ENCODE peak calls at places on chromosomes 2 and 18, in eight cellular contexts. B is stomach, X is tibial nerve, A is Caco-2, G is OCI-LY7, P is GM23248, E is prostate gland, R is heart left ventricle. I is an unnamed sample.

GRCh38 chr2:117979911-117980341 is 33.9 kb downstream of the CCDC93 start:
- DNase-seq in B (no peak), X (no peak), A (no peak), G (no peak), P (peak; percentile 63), E (no peak), R (no peak), I (no peak)

GRCh38 chr2:16246911-16247310 is 306.6 kb downstream of the MYCN start:
- DNase-seq in B (no peak), X (no peak), A (no peak), G (no peak), P (no peak), E (no peak), R (no peak), I (no peak)

GRCh38 chr2:42298132-42298531 is 62.9 kb downstream of the COX7A2L start:
- DNase-seq in B (no peak), X (no peak), A (no peak), G (no peak), P (peak; percentile 26), E (no peak), R (no peak), I (no peak)

GRCh38 chr18:58201728-58202405 is 157.8 kb downstream of the NEDD4L start:
- DNase-seq in B (no peak), X (no peak), A (no peak), G (no peak), P (no peak), E (no peak), R (no peak), I (no peak)

GRCh38 chr2:82650038-82650437 is 1809.0 kb downstream of the SUCLG1 start:
- DNase-seq in B (no peak), X (no peak), A (no peak), G (no peak), P (peak; percentile 0), E (no peak), R (no peak), I (no peak)

GRCh38 chr2:67566958-67567635 is 170.0 kb downstream of the ETAA1 start:
- DNase-seq in B (no peak), X (no peak), A (no peak), G (no peak), P (peak; percentile 66), E (no peak), R (no peak), I (no peak)

GRCh38 chr2:236715077-236715476 is 145.5 kb downstream of the ACKR3 start:
- DNase-seq in B (no peak), X (peak; percentile 37), A (no peak), G (no peak), P (no peak), E (no peak), R (no peak), I (no peak)

GRCh38 chr2:33214436-33214835 is 262.0 kb upstream of the RASGRP3 start:
- DNase-seq in B (peak; percentile 74), X (no peak), A (peak; percentile 66), G (no peak), P (no peak), E (no peak), R (peak; percentile 43), I (no peak)

GRCh38 chr2:197137826-197138480 is 172.6 kb downstream of the ANKRD44 start:
- DNase-seq in B (no peak), X (no peak), A (no peak), G (no peak), P (peak; percentile 11), E (no peak), R (no peak), I (no peak)

GRCh38 chr2:155708052-155708451 is 624.5 kb downstream of the NR4A2 start:
- DNase-seq in B (no peak), X (no peak), A (peak; percentile 13), G (no peak), P (no peak), E (no peak), R (no peak), I (no peak)
- H3K4me1 ChIP-seq in B (no peaks in the 10 kb centered on the region), X (no peaks in the 10 kb centered on the region), A (no peaks in the 10 kb centered on the region), G (no peaks in the 10 kb centered on the region), P (no peaks in the 10 kb centered on the region), E (no peaks in the 10 kb centered on the region), R (no peaks in the 10 kb centered on the region), I (no peaks in the 10 kb centered on the region)

GRCh38 chr2:128037624-128038023 is 9.8 kb upstream of the SAP130 start:
- DNase-seq in B (no peak), X (no peak), A (no peak), G (peak; percentile 12), P (no peak), E (no peak), R (no peak), I (no peak)

GRCh38 chr2:128043041-128043440 is 15.2 kb upstream of the SAP130 start:
- DNase-seq in B (no peak), X (no peak), A (no peak), G (no peak), P (no peak), E (no peak), R (no peak), I (no peak)

GRCh38 chr2:128040166-128040771 is 12.4 kb upstream of the SAP130 start:
- DNase-seq in B (no peak), X (no peak), A (no peak), G (no peak), P (no peak), E (no peak), R (no peak), I (no peak)

GRCh38 chr2:128039535-128039934 is 11.7 kb upstream of the SAP130 start:
- DNase-seq in B (no peak), X (no peak), A (no peak), G (no peak), P (no peak), E (no peak), R (no peak), I (no peak)

DNA sequence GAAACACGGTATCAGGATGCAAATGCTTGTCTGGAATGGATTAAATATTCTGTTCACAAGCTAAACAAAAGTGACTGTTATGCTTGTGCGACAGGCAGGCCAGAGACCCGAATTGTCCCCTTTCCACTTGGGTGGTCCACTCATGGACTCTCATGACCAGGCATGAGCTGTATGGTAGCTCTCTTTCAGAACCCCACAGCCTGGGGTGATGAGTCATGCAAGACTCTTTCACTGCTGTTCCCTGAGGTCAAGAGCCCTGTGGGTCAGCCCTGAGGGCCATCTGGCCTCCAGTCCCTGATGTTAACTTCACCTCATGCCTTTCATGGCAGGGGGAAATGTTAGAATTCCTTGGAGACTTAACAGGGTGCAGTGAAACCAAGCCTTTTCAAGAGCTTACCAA is 13.7 kb upstream of the SAP130 start:
- DNase-seq in B (no peak), X (no peak), A (no peak), G (no peak), P (no peak), E (no peak), R (no peak), I (no peak)
- H3K9me3 ChIP-seq in B (peaks cover 34% of the 10 kb centered on the region), X (peaks cover 41% of the 10 kb centered on the region), A (peaks cover 41% of the 10 kb centered on the region), G (peaks cover 12% of the 10 kb centered on the region), P (no peaks in the 10 kb centered on the region), E (no peaks in the 10 kb centered on the region), R (no peaks in the 10 kb centered on the region), I (peaks cover 32% of the 10 kb centered on the region)

GRCh38 chr2:99480390-99480789 is 9.4 kb downstream of the REV1 start:
- DNase-seq in B (no peak), X (no peak), A (no peak), G (no peak), P (peak; percentile 9), E (no peak), R (no peak), I (no peak)

GRCh38 chr2:99476629-99477028 is 13.2 kb downstream of the REV1 start:
- DNase-seq in B (no peak), X (no peak), A (no peak), G (no peak), P (no peak), E (no peak), R (no peak), I (no peak)

GRCh38 chr2:99481527-99481926 is 8.3 kb downstream of the REV1 start:
- DNase-seq in B (no peak), X (no peak), A (no peak), G (no peak), P (no peak), E (no peak), R (no peak), I (no peak)

GRCh38 chr2:99477054-99477453 is 12.8 kb downstream of the REV1 start:
- DNase-seq in B (no peak), X (no peak), A (no peak), G (no peak), P (no peak), E (no peak), R (no peak), I (no peak)

GRCh38 chr2:99478632-99479031 is 11.2 kb downstream of the REV1 start:
- DNase-seq in B (no peak), X (no peak), A (no peak), G (no peak), P (no peak), E (no peak), R (no peak), I (no peak)
- H3K4me1 ChIP-seq in B (peaks cover 27% of the 10 kb centered on the region), X (peaks cover 5% of the 10 kb centered on the region), A (peaks cover 14% of the 10 kb centered on the region), G (peaks cover 13% of the 10 kb centered on the region), P (peaks cover 9% of the 10 kb centered on the region), E (peaks cover 9% of the 10 kb centered on the region), R (peaks cover 68% of the 10 kb centered on the region), I (peaks cover 23% of the 10 kb centered on the region)

GRCh38 chr18:79135924-79136323 is 66.7 kb downstream of the ATP9B start:
- DNase-seq in B (no peak), X (no peak), A (no peak), G (no peak), P (no peak), E (no peak), R (no peak), I (no peak)

GRCh38 chr18:79129120-79129519 is 59.9 kb downstream of the ATP9B start:
- DNase-seq in B (no peak), X (no peak), A (no peak), G (no peak), P (no peak), E (no peak), R (no peak), I (no peak)

GRCh38 chr18:79136742-79137141 is 67.5 kb downstream of the ATP9B start:
- DNase-seq in B (no peak), X (no peak), A (no peak), G (no peak), P (no peak), E (no peak), R (no peak), I (no peak)

GRCh38 chr18:79139206-79139605 is 70.0 kb downstream of the ATP9B start:
- DNase-seq in B (no peak), X (no peak), A (no peak), G (peak; percentile 7), P (no peak), E (no peak), R (no peak), I (no peak)

GRCh38 chr18:79133724-79134123 is 64.5 kb downstream of the ATP9B start:
- DNase-seq in B (no peak), X (no peak), A (no peak), G (no peak), P (no peak), E (no peak), R (peak; percentile 12), I (no peak)
- H3K9me3 ChIP-seq in B (no peaks in the 10 kb centered on the region), X (no peaks in the 10 kb centered on the region), A (no peaks in the 10 kb centered on the region), G (no peaks in the 10 kb centered on the region), P (no peaks in the 10 kb centered on the region), E (no peaks in the 10 kb centered on the region), R (no peaks in the 10 kb centered on the region), I (no peaks in the 10 kb centered on the region)